ENCODE peak calls at places on chromosomes 2 and 18, in four cellular contexts. J is GM23248, M is hepatocyte, S is MM.1S. C is an unnamed sample.

GRCh38 chr18:57087985-57088384 is 58.9 kb upstream of the BOD1L2 start:
- DNase-seq in J (no peak), M (peak), S (no peak), C (peak)

GRCh38 chr2:25270061-25270460 is 71.7 kb downstream of the DNMT3A start:
- DNase-seq in M (no peak), S (no peak), J (no peak), C (no peak)

GRCh38 chr2:168611896-168612650 is 156.0 kb downstream of the CERS6 start:
- DNase-seq in M (no peak), J (no peak), S (no peak), C (no peak)

GRCh38 chr18:11909597-11910026 is 1.5 kb upstream of the MPPE1 start:
- DNase-seq in M (peak), S (peak), J (peak), C (no peak)

GRCh38 chr2:235162070-235162469 is 210.3 kb downstream of the SH3BP4 start:
- DNase-seq in J (no peak), M (no peak), S (peak), C (no peak)

GRCh38 chr2:178306351-178307073 is 112.2 kb downstream of the OSBPL6 start:
- DNase-seq in J (peak), M (peak), S (peak), C (peak)

GRCh38 chr18:4524096-4524495 is 69.0 kb upstream of the DLGAP1 start:
- DNase-seq in J (no peak), S (no peak), M (no peak), C (no peak)

GRCh38 chr2:236642125-236642524 is 72.5 kb downstream of the ACKR3 start:
- DNase-seq in J (peak), S (no peak), M (no peak), C (no peak)

GRCh38 chr2:2318949-2319348 is 12.1 kb downstream of the MYT1L start:
- DNase-seq in S (no peak), M (no peak), J (no peak), C (no peak)

GRCh38 chr2:28717339-28717758 is 34.3 kb upstream of the PPP1CB start:
- DNase-seq in M (peak), S (no peak), J (peak), C (peak)
- TF ChIP-seq EZH2phosphoT487 in M (no peak), S (no peak), J (no peak), C (no peak)

GRCh38 chr2:58434692-58435091 is 193.6 kb upstream of the FANCL start:
- DNase-seq in J (no peak), S (no peak), M (no peak), C (no peak)

GRCh38 chr2:58435246-58435645 is 194.1 kb upstream of the FANCL start:
- DNase-seq in S (no peak), J (no peak), M (peak), C (no peak)

GRCh38 chr2:58432491-58433166 is 191.5 kb upstream of the FANCL start:
- DNase-seq in J (no peak), M (peak), S (no peak), C (no peak)

GRCh38 chr2:58441643-58442042 is 200.5 kb upstream of the FANCL start:
- DNase-seq in S (no peak), J (no peak), M (no peak), C (no peak)

DNA sequence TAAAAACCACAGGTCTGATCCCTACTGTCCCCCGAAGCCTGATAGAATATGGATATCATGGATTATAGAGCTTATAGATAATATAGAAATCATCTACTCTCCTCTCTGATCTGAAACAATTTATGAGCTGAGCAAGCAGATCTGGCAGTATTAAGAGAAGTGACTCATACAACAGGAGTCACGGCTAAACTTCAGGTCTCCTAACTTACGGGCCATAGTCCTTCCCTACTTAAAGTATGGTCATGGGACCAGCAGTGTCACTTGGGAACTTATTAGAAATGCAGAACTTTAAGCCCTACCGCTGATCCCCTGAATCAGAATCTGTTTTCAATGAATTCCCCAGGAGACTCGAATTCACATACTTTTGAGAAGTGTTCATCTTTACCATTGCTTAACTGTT is 195.7 kb upstream of the FANCL start:
- DNase-seq in M (peak), S (no peak), J (peak), C (no peak)
- TF ChIP-seq EZH2phosphoT487 in M (no peak), S (no peak), J (no peak), C (no peak)

GRCh38 chr2:55051026-55051866 is 995 bp upstream of the RTN4 start:
- DNase-seq in M (peak), S (no peak), J (peak), C (peak)
- TF ChIP-seq EZH2phosphoT487 in M (no peak), S (no peak), J (no peak), C (no peak)

DNA sequence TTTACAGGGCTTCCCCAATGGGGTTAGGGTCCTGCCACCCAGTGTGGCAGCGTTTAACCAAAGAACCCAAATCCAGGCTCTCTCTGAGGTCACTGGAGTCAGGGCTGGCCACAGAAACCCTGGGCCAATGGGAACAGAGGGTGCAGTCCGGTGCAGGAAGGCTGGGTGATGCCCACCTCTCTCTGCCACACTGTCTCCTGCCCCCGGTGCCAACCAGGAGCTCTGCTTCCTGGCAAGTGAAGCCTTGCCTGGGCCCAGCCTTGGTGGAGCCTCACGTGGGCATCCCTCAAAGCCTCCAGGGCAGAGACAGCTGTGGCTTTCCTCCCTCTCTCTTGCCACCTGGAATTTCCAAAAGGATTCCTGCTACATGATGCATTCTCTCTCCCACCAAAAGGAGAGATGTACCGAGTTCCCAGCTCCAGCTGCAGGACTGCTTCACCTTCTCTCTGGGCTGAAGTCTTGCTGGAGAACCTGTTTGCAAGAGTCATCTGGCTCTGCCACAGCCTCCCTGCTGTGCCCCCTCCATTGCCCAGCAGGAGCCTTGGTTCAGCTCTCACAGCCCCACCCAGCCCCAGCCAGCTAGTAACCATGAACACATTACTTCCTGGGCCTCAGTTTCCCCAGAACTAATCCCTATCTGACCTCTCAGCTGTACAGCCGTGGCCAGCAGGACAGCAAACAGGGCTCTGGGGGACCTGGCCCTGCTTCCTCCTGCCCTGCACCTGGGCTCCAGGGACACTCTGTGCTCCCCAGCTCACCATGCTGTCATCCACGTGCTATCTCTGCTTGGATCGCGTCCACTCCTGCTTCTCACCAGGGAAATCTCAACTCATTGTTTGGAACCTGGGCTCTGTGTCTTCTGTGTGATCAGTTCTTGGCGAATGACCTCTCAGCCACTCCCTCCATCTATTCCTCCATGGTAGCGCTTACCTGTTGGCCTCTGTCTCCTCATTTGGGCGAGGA is 43.4 kb downstream of the KCNF1 start:
- DNase-seq in M (no peak), S (no peak), J (no peak), C (no peak)
- TF ChIP-seq EZH2phosphoT487 in M (no peak), S (no peak), J (no peak), C (no peak)

GRCh38 chr2:39642054-39642742 is 23.5 kb upstream of the TMEM178A start:
- DNase-seq in M (no peak), S (no peak), J (peak), C (peak)
- TF ChIP-seq EZH2phosphoT487 in M (no peak), S (no peak), J (no peak), C (no peak)

GRCh38 chr2:226758886-226759660 is 40.5 kb downstream of the IRS1 start:
- DNase-seq in S (no peak), J (peak), M (no peak), C (peak)

GRCh38 chr2:226761195-226761583 is 38.4 kb downstream of the IRS1 start:
- DNase-seq in M (no peak), J (no peak), S (no peak), C (no peak)

GRCh38 chr2:226760412-226761194 is 39.0 kb downstream of the IRS1 start:
- DNase-seq in J (peak), M (no peak), S (no peak), C (peak)

GRCh38 chr2:226763320-226763719 is 36.3 kb downstream of the IRS1 start:
- DNase-seq in S (no peak), M (no peak), J (peak), C (no peak)

DNA sequence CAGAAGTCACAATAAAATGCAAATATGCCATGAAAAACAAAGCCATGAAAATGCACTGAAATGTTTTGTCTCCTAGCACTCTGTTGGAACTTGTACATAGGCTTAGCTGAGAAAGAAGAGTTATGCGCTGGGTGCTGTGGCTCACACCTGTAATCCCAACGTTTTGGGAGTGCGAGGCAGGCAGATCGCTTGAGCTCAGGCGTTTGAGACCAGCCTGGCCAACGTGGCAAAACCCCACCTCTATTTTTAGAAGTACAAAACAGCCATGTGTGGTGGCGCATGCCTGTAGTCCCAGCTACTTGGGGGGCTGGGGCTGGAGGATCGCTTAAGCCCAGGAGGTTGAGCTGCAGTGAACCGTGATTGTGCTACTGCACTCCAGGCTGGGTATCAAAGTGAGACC is 39.9 kb downstream of the IRS1 start:
- DNase-seq in S (no peak), J (no peak), M (no peak), C (no peak)
- TF ChIP-seq EZH2phosphoT487 in S (no peak), J (no peak), M (no peak), C (no peak)

C was measured in HCT116.